ENCODE peak calls at places on chromosomes 3 and 15, in eight cellular contexts. One of them, this sample, is unnamed. For H3K4me1, the result is how much of the 10 kb centered on the place peaks cover.

GRCh38 chr15:101168463-101168824 is 83.4 kb downstream of the CHSY1 start:
- DNase-seq in fibroblast of lung: peak
- DNase-seq in Panc1: no peak
- DNase-seq in ovary: no peak
- DNase-seq in upper lobe of right lung: no peak
- DNase-seq in SK-N-SH: no peak
- DNase-seq in H1: no peak
- DNase-seq in heart right ventricle: peak
- DNase-seq in this sample: no peak

GRCh38 chr3:16800361-16800760 is 84.4 kb upstream of the PLCL2 start:
- DNase-seq in ovary: no peak
- DNase-seq in Panc1: no peak
- DNase-seq in SK-N-SH: no peak
- DNase-seq in fibroblast of lung: no peak
- DNase-seq in heart right ventricle: no peak
- DNase-seq in H1: no peak
- DNase-seq in upper lobe of right lung: no peak
- DNase-seq in this sample: no peak

GRCh38 chr3:172582712-172583111 is 59.5 kb upstream of the TNFSF10 start:
- DNase-seq in fibroblast of lung: peak
- DNase-seq in Panc1: no peak
- DNase-seq in SK-N-SH: no peak
- DNase-seq in ovary: no peak
- DNase-seq in upper lobe of right lung: no peak
- DNase-seq in H1: no peak
- DNase-seq in heart right ventricle: no peak
- DNase-seq in this sample: peak

GRCh38 chr15:92392966-92393286 is 755 bp upstream of the ST8SIA2 start:
- DNase-seq in upper lobe of right lung: no peak
- DNase-seq in ovary: no peak
- DNase-seq in SK-N-SH: peak
- DNase-seq in Panc1: no peak
- DNase-seq in heart right ventricle: no peak
- DNase-seq in H1: peak
- DNase-seq in fibroblast of lung: no peak
- DNase-seq in this sample: no peak

GRCh38 chr3:124567168-124567567 is 163.1 kb upstream of the UMPS start:
- DNase-seq in fibroblast of lung: no peak
- DNase-seq in H1: no peak
- DNase-seq in ovary: no peak
- DNase-seq in heart right ventricle: no peak
- DNase-seq in upper lobe of right lung: no peak
- DNase-seq in Panc1: no peak
- DNase-seq in SK-N-SH: no peak
- DNase-seq in this sample: no peak

GRCh38 chr15:44662478-44663409 is 718 bp downstream of the SPG11 start:
- DNase-seq in heart right ventricle: peak
- DNase-seq in ovary: peak
- DNase-seq in H1: no peak
- DNase-seq in fibroblast of lung: peak
- DNase-seq in upper lobe of right lung: peak
- DNase-seq in Panc1: no peak
- DNase-seq in SK-N-SH: peak
- DNase-seq in this sample: peak

GRCh38 chr3:42867138-42867537 is 8.5 kb downstream of the CYP8B1 start:
- DNase-seq in Panc1: no peak
- DNase-seq in fibroblast of lung: no peak
- DNase-seq in upper lobe of right lung: no peak
- DNase-seq in H1: no peak
- DNase-seq in heart right ventricle: no peak
- DNase-seq in ovary: no peak
- DNase-seq in SK-N-SH: no peak
- DNase-seq in this sample: no peak

GRCh38 chr3:73432021-73432722 is 192.6 kb downstream of the PDZRN3 start:
- DNase-seq in SK-N-SH: peak
- DNase-seq in heart right ventricle: no peak
- DNase-seq in upper lobe of right lung: no peak
- DNase-seq in ovary: no peak
- DNase-seq in H1: no peak
- DNase-seq in fibroblast of lung: peak
- DNase-seq in Panc1: peak
- DNase-seq in this sample: peak

GRCh38 chr15:56323435-56323834 is 41.8 kb upstream of the TEX9 start:
- DNase-seq in heart right ventricle: no peak
- DNase-seq in fibroblast of lung: no peak
- DNase-seq in Panc1: no peak
- DNase-seq in SK-N-SH: no peak
- DNase-seq in H1: no peak
- DNase-seq in upper lobe of right lung: no peak
- DNase-seq in ovary: no peak
- DNase-seq in this sample: no peak

GRCh38 chr3:65181397-65181871 is 493.6 kb upstream of the ADAMTS9 start:
- DNase-seq in upper lobe of right lung: no peak
- DNase-seq in fibroblast of lung: no peak
- DNase-seq in heart right ventricle: no peak
- DNase-seq in ovary: no peak
- DNase-seq in Panc1: no peak
- DNase-seq in H1: no peak
- DNase-seq in SK-N-SH: no peak
- DNase-seq in this sample: no peak

GRCh38 chr3:51282931-51283330 is 102.2 kb upstream of the MANF start:
- DNase-seq in H1: no peak
- DNase-seq in heart right ventricle: no peak
- DNase-seq in SK-N-SH: no peak
- DNase-seq in upper lobe of right lung: no peak
- DNase-seq in fibroblast of lung: peak
- DNase-seq in ovary: no peak
- DNase-seq in Panc1: no peak
- DNase-seq in this sample: peak
- H3K4me1 ChIP-seq in H1: under half
- H3K4me1 ChIP-seq in heart right ventricle: under half
- H3K4me1 ChIP-seq in SK-N-SH: under half
- H3K4me1 ChIP-seq in upper lobe of right lung: under half
- H3K4me1 ChIP-seq in fibroblast of lung: under half
- H3K4me1 ChIP-seq in ovary: under half
- H3K4me1 ChIP-seq in Panc1: under half
- H3K4me1 ChIP-seq in this sample: under half

DNA sequence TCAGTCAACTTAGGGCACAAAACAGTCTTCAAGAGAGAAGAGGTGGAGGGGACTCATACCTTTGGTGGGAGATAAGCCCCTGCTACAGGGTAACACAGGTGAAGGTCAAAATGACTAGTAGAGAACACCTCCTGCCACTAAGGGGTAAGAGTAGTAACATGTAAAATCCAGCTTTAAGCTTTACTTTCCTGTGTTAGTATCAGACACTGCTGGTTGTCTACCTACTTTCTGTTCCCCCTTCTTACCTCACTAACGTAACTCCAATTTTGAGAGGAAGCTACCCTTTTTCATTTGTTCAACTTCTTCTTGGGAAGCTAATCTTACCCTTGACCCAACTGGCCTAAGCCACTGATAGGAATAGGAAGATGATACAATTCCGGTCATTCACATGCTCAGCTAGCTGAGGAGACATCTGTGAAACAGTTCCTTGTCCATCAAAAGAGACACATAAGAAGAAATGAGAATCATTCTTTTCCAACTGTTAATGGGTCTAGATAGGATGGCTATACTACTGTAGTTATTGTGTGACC is 826.8 kb upstream of the CFAP20DC start:
- DNase-seq in heart right ventricle: no peak
- DNase-seq in Panc1: no peak
- DNase-seq in fibroblast of lung: no peak
- DNase-seq in ovary: no peak
- DNase-seq in H1: no peak
- DNase-seq in upper lobe of right lung: no peak
- DNase-seq in SK-N-SH: no peak
- DNase-seq in this sample: no peak
- TF ChIP-seq CTCF in heart right ventricle: no peak
- TF ChIP-seq CTCF in Panc1: no peak
- TF ChIP-seq CTCF in fibroblast of lung: no peak
- TF ChIP-seq CTCF in ovary: no peak
- TF ChIP-seq CTCF in H1: no peak
- TF ChIP-seq CTCF in upper lobe of right lung: no peak
- TF ChIP-seq CTCF in SK-N-SH: no peak
- TF ChIP-seq CTCF in this sample: no peak

GRCh38 chr3:20186600-20187004 is 596 bp upstream of the SGO1 start:
- DNase-seq in upper lobe of right lung: no peak
- DNase-seq in SK-N-SH: peak
- DNase-seq in ovary: no peak
- DNase-seq in heart right ventricle: no peak
- DNase-seq in Panc1: no peak
- DNase-seq in fibroblast of lung: no peak
- DNase-seq in H1: no peak
- DNase-seq in this sample: no peak
- H3K27ac ChIP-seq in upper lobe of right lung: peak
- H3K27ac ChIP-seq in SK-N-SH: peak
- H3K27ac ChIP-seq in ovary: peak
- H3K27ac ChIP-seq in heart right ventricle: peak
- H3K27ac ChIP-seq in Panc1: peak
- H3K27ac ChIP-seq in fibroblast of lung: peak
- H3K27ac ChIP-seq in H1: peak
- H3K27ac ChIP-seq in this sample: peak

GRCh38 chr15:78838480-78838879 is 27.2 kb upstream of the ADAMTS7 start:
- DNase-seq in H1: no peak
- DNase-seq in Panc1: no peak
- DNase-seq in heart right ventricle: no peak
- DNase-seq in fibroblast of lung: no peak
- DNase-seq in upper lobe of right lung: no peak
- DNase-seq in ovary: no peak
- DNase-seq in SK-N-SH: no peak
- DNase-seq in this sample: no peak

GRCh38 chr15:78840661-78841060 is 29.4 kb upstream of the ADAMTS7 start:
- DNase-seq in fibroblast of lung: peak
- DNase-seq in heart right ventricle: no peak
- DNase-seq in SK-N-SH: peak
- DNase-seq in H1: no peak
- DNase-seq in Panc1: no peak
- DNase-seq in upper lobe of right lung: peak
- DNase-seq in ovary: no peak
- DNase-seq in this sample: peak

GRCh38 chr15:78842519-78842918 is 30.2 kb upstream of the MORF4L1 start:
- DNase-seq in fibroblast of lung: no peak
- DNase-seq in ovary: no peak
- DNase-seq in Panc1: no peak
- DNase-seq in SK-N-SH: no peak
- DNase-seq in upper lobe of right lung: no peak
- DNase-seq in heart right ventricle: no peak
- DNase-seq in H1: no peak
- DNase-seq in this sample: no peak

GRCh38 chr15:78841307-78841706 is 30.0 kb upstream of the ADAMTS7 start:
- DNase-seq in upper lobe of right lung: no peak
- DNase-seq in fibroblast of lung: peak
- DNase-seq in heart right ventricle: no peak
- DNase-seq in Panc1: no peak
- DNase-seq in SK-N-SH: no peak
- DNase-seq in H1: no peak
- DNase-seq in ovary: no peak
- DNase-seq in this sample: no peak

GRCh38 chr15:78841891-78842290 is 30.6 kb upstream of the ADAMTS7 start:
- DNase-seq in Panc1: no peak
- DNase-seq in SK-N-SH: peak
- DNase-seq in ovary: no peak
- DNase-seq in fibroblast of lung: no peak
- DNase-seq in upper lobe of right lung: peak
- DNase-seq in H1: no peak
- DNase-seq in heart right ventricle: no peak
- DNase-seq in this sample: no peak
- H3K4me1 ChIP-seq in Panc1: under half
- H3K4me1 ChIP-seq in SK-N-SH: under half
- H3K4me1 ChIP-seq in ovary: under half
- H3K4me1 ChIP-seq in fibroblast of lung: under half
- H3K4me1 ChIP-seq in upper lobe of right lung: under half
- H3K4me1 ChIP-seq in H1: under half
- H3K4me1 ChIP-seq in heart right ventricle: under half
- H3K4me1 ChIP-seq in this sample: under half

GRCh38 chr3:171460226-171461086 is at the start of gene TNIK:
- DNase-seq in upper lobe of right lung: peak
- DNase-seq in ovary: peak
- DNase-seq in SK-N-SH: peak
- DNase-seq in H1: peak
- DNase-seq in Panc1: peak
- DNase-seq in fibroblast of lung: peak
- DNase-seq in heart right ventricle: peak
- DNase-seq in this sample: peak
- TF ChIP-seq CTCF in upper lobe of right lung: peak
- TF ChIP-seq CTCF in ovary: peak
- TF ChIP-seq CTCF in SK-N-SH: peak
- TF ChIP-seq CTCF in H1: peak
- TF ChIP-seq CTCF in Panc1: peak
- TF ChIP-seq CTCF in fibroblast of lung: peak
- TF ChIP-seq CTCF in heart right ventricle: peak
- TF ChIP-seq CTCF in this sample: peak

GRCh38 chr3:54955496-54955895 is 27.6 kb upstream of the LRTM1 start:
- DNase-seq in SK-N-SH: no peak
- DNase-seq in upper lobe of right lung: no peak
- DNase-seq in ovary: no peak
- DNase-seq in fibroblast of lung: no peak
- DNase-seq in Panc1: no peak
- DNase-seq in heart right ventricle: no peak
- DNase-seq in H1: no peak
- DNase-seq in this sample: no peak
- H3K27ac ChIP-seq in SK-N-SH: no peak
- H3K27ac ChIP-seq in upper lobe of right lung: no peak
- H3K27ac ChIP-seq in ovary: no peak
- H3K27ac ChIP-seq in fibroblast of lung: no peak
- H3K27ac ChIP-seq in Panc1: no peak
- H3K27ac ChIP-seq in heart right ventricle: no peak
- H3K27ac ChIP-seq in H1: no peak
- H3K27ac ChIP-seq in this sample: no peak

DNA sequence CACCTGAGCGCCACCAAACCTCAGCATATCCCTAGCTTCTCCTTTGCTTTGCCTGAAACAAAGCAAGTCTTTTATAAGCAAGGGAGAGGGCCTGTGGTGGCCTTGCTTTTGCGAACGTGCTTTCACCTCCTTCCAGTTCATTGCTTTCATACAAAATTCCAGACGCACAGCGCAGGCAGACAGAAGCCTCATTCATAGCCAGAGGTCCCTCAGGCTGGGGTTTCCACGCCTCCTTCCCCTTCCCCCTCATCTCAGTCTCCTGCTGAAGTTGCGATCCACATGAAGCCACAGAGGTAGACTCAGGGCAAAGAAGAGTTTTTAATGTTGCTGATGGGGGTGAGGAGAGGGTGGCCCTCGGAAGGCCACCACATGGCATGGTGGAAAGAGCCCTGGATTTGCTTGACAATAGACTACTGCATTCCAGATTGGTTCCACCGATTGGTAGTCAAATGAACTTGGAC is 59.4 kb upstream of the FLNB start:
- DNase-seq in Panc1: no peak
- DNase-seq in ovary: no peak
- DNase-seq in SK-N-SH: no peak
- DNase-seq in fibroblast of lung: peak
- DNase-seq in upper lobe of right lung: no peak
- DNase-seq in H1: no peak
- DNase-seq in heart right ventricle: no peak
- DNase-seq in this sample: no peak
- H3K4me1 ChIP-seq in Panc1: under half
- H3K4me1 ChIP-seq in ovary: under half
- H3K4me1 ChIP-seq in SK-N-SH: under half
- H3K4me1 ChIP-seq in fibroblast of lung: under half
- H3K4me1 ChIP-seq in upper lobe of right lung: under half
- H3K4me1 ChIP-seq in H1: under half
- H3K4me1 ChIP-seq in heart right ventricle: half or more
- H3K4me1 ChIP-seq in this sample: under half

This sample was measured in foreskin keratinocyte.